ENCODE peak calls at places on chromosome 1, in seven cellular contexts. Q is stimulated activated CD4-positive, alpha-beta T cell treated with anti-CD3 and anti-CD28 coated beads, Interleukin-15, amount 100 ng/mL, for 1 hour; S is iPS DF 19.7; Y is astrocyte of the spinal cord; U is neuronal stem cell; A is fibroblast of the aortic adventitia; M is pancreas. K is an unnamed sample.

GRCh38 chr1:159917533-159917932 is 7.8 kb downstream of the TAGLN2 start:
- DNase-seq in Q (no peak), M (peak; percentile 65), S (no peak), Y (no peak), A (no peak), U (no peak), K (no peak)

GRCh38 chr1:27869719-27870085 is 2.6 kb upstream of the THEMIS2 start:
- DNase-seq in S (no peak), A (no peak), Q (no peak), U (no peak), Y (no peak), M (no peak), K (peak; percentile 24)

GRCh38 chr1:16229976-16230740 is 6.8 kb downstream of the CPLANE2 start:
- DNase-seq in U (no peak), Y (no peak), S (no peak), M (peak; percentile 55), Q (no peak), A (no peak), K (no peak)

GRCh38 chr1:65952692-65953091 is 160.0 kb downstream of the PDE4B start:
- DNase-seq in S (no peak), Q (no peak), M (no peak), Y (peak; percentile 24), A (peak; percentile 26), U (no peak), K (no peak)

GRCh38 chr1:228373681-228374571 is 32.7 kb downstream of the TRIM11 start:
- DNase-seq in Y (no peak), A (no peak), U (no peak), Q (no peak), M (peak; percentile 69), S (no peak), K (peak; percentile 65)

GRCh38 chr1:166676981-166677380 is 162.3 kb upstream of the POGK start:
- DNase-seq in M (no peak), Q (no peak), S (no peak), U (no peak), Y (no peak), A (no peak), K (no peak)

GRCh38 chr1:180881806-180882509 is 30.7 kb upstream of the KIAA1614 start:
- DNase-seq in M (no peak), Y (peak; percentile 56), S (no peak), Q (no peak), A (peak; percentile 67), U (peak; percentile 14), K (no peak)

GRCh38 chr1:154847891-154848290 is 22.2 kb downstream of the KCNN3 start:
- DNase-seq in A (no peak), Q (no peak), U (no peak), M (no peak), S (no peak), Y (no peak), K (no peak)

GRCh38 chr1:15948091-15948591 is 27.8 kb downstream of the ZBTB17 start:
- DNase-seq in A (peak; percentile 18), U (no peak), M (no peak), S (no peak), Q (no peak), Y (no peak), K (no peak)

GRCh38 chr1:41795205-41795762 is 123.4 kb downstream of the HIVEP3 start:
- DNase-seq in S (no peak), Y (peak; percentile 68), M (no peak), U (no peak), A (peak; percentile 64), Q (no peak), K (no peak)

K was measured in sigmoid colon.